ENCODE peak calls at places on chromosomes 13 and 19, in six cellular contexts. E is PC-3, O is GM23248, H is left lung, V is aorta, P is H1. K is an unnamed sample. For H3K4me1 and H3K36me3, the result is how much of the 10 kb centered on the place peaks cover.

GRCh38 chr19:46478356-46478986 is 7.1 kb upstream of the PNMA8A start:
- DNase-seq in E (no peak), O (peak), H (no peak), V (peak), P (peak), K (no peak)

GRCh38 chr13:112972258-112972657 is 3.2 kb downstream of the MCF2L start:
- DNase-seq in E (no peak), O (no peak), H (no peak), V (no peak), P (no peak), K (no peak)

GRCh38 chr19:54096642-54097106 is 3.9 kb downstream of the OSCAR start:
- DNase-seq in E (peak), O (peak), H (peak), V (peak), P (peak), K (peak)

GRCh38 chr13:27450921-27451461 is 627 bp upstream of the MTIF3 start:
- DNase-seq in E (peak), O (peak), H (peak), V (peak), P (peak), K (peak)

GRCh38 chr19:40360020-40360686 is 11.7 kb downstream of the PLD3 start:
- DNase-seq in E (no peak), O (no peak), H (peak), V (no peak), P (no peak), K (no peak)

GRCh38 chr13:37365496-37365895 is 233.1 kb downstream of the POSTN start:
- DNase-seq in E (no peak), O (no peak), H (no peak), V (no peak), P (no peak), K (no peak)

GRCh38 chr13:111345682-111346081 is 25.2 kb downstream of the TEX29 start:
- DNase-seq in E (no peak), O (no peak), H (no peak), V (peak), P (no peak), K (no peak)

GRCh38 chr19:16378291-16378889 is 53.8 kb downstream of the KLF2 start:
- DNase-seq in E (no peak), O (no peak), H (no peak), V (peak), P (no peak), K (no peak)

GRCh38 chr19:54674021-54674617 is 11.3 kb downstream of the LILRB4 start:
- DNase-seq in E (peak), O (peak), H (no peak), V (no peak), P (no peak), K (no peak)

GRCh38 chr13:72384186-72384823 is 343.1 kb downstream of the MZT1 start:
- DNase-seq in E (no peak), O (no peak), H (no peak), V (no peak), P (no peak), K (no peak)

GRCh38 chr19:5170329-5170745 is 170.3 kb downstream of the PTPRS start:
- DNase-seq in E (no peak), O (no peak), H (peak), V (no peak), P (peak), K (peak)

GRCh38 chr19:45473366-45474190 is 5.8 kb downstream of the FOSB start:
- DNase-seq in E (no peak), O (peak), H (no peak), V (no peak), P (no peak), K (no peak)

GRCh38 chr13:41658057-41658642 is 200.8 kb downstream of the RGCC start:
- DNase-seq in E (no peak), O (no peak), H (no peak), V (no peak), P (no peak), K (no peak)

GRCh38 chr13:76790519-76791289 is 95.5 kb downstream of the KCTD12 start:
- DNase-seq in E (no peak), O (peak), H (no peak), V (no peak), P (no peak), K (no peak)

GRCh38 chr19:35206379-35206778 is 22.2 kb downstream of the FAM187B start:
- DNase-seq in E (no peak), O (no peak), H (no peak), V (no peak), P (peak), K (no peak)
- H3K4me1 ChIP-seq in E (under half), O (under half), H (under half), V (under half), P (under half), K (under half)

DNA sequence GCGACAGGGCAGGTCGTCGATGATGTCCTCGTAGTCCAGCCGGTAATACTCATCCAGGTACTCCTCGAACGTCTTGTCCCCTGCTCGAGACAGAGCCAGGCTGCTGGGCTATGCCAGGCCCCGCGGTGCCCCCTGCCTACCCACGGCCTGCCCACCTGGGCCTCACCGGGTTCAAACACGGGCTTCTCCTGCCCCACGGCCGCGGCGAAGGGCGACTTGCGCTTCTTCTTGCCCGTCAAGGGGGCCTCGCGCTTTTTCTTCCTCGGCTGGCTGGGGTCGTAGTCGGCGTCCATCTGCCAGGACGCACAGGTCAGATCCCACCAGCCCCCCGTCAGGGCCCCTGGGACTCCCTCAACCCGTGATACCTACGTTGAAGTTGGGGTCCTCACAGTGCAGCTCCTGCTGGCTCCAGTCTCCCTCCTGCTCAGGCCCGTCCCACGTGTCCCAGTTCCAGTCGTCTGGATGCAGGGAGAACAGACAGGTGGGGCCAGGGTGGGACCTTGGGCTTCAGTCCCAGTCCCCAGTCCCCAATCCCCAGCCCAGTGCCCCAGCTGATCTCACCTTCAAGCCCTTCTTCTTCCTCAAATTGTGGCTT is 8.1 kb downstream of the KRI1 start:
- DNase-seq in E (no peak), O (no peak), H (peak), V (no peak), P (no peak), K (no peak)
- H3K27ac ChIP-seq in E (no peak), O (no peak), H (no peak), V (no peak), P (no peak), K (no peak)

DNA sequence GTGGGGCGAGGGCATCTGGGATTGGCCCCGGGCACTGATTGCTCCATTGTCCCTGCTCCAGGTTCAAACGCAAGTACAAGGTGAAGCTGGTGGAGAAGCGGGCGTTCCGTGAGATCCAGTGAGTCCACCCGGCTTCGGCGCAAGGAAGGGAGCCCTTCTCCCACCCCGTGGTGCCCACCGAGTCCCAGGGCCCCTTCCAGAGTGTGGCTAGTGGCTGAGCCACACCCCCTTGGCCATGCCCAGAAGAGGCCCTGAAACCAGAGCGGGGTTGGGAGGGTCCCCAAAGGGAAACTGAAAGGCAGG is 11.2 kb downstream of the NOP53 start:
- DNase-seq in E (no peak), O (no peak), H (peak), V (no peak), P (no peak), K (no peak)
- H3K36me3 ChIP-seq in E (under half), O (under half), H (half or more), V (under half), P (under half), K (under half)

GRCh38 chr19:49560358-49560900 is 19.9 kb downstream of the NOSIP start:
- DNase-seq in E (no peak), O (no peak), H (no peak), V (peak), P (no peak), K (no peak)
- H3K4me1 ChIP-seq in E (under half), O (under half), H (under half), V (under half), P (under half), K (under half)

GRCh38 chr19:13085673-13086072 is 17.0 kb downstream of the LYL1 start:
- DNase-seq in E (no peak), O (no peak), H (no peak), V (no peak), P (no peak), K (no peak)
- H3K27ac ChIP-seq in E (no peak), O (no peak), H (peak), V (peak), P (no peak), K (no peak)

GRCh38 chr13:44693156-44693826 is 117.2 kb upstream of the TSC22D1 start:
- DNase-seq in E (no peak), O (no peak), H (no peak), V (no peak), P (no peak), K (no peak)
- H3K36me3 ChIP-seq in E (under half), O (under half), H (under half), V (under half), P (under half), K (under half)

DNA sequence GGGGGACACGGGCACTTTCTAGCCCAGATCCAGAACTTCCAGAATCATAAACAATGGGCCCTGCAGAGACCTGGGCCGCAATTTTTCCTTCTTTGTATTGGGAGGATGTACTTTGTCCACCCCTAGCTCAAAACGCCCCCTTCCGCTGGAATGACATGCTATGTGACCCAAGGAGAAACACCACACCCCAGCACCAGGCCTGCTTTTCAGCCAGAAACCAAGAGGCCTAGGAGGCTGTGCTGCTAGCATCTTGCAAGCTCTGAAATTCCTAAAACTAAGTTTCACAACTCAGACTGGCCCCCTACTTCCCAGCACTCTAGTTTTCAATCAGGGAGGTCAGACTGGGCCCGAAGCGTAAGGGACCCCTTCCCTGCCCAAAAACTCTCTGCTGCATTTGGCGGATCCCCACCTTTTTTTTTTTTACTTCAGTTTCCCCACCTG is 538 bp downstream of the LSM4 start:
- DNase-seq in E (peak), O (peak), H (no peak), V (peak), P (no peak), K (no peak)
- H3K4me1 ChIP-seq in E (under half), O (under half), H (under half), V (under half), P (under half), K (half or more)